ENCODE peak calls at places on chromosomes 12 and 14, in nine cellular contexts. F, Q, J, P, G, X, K, A and W are unnamed samples.

GRCh38 chr12:89648211-89648930 is 60.3 kb downstream of the ATP2B1 start:
- DNase-seq in F (no peak), Q (peak; percentile 11), J (no peak), P (peak; percentile 84), G (no peak), X (no peak), K (no peak), A (no peak), W (no peak)

GRCh38 chr12:100267603-100268281 is 765 bp downstream of the SCYL2 start:
- DNase-seq in F (no peak), Q (no peak), J (no peak), P (peak; percentile 39), G (no peak), X (no peak), K (no peak), A (no peak), W (no peak)

GRCh38 chr12:13208533-13209278 is 12.2 kb downstream of the EMP1 start:
- DNase-seq in F (peak; percentile 31), Q (no peak), J (no peak), P (peak; percentile 70), G (no peak), X (no peak), K (no peak), A (no peak), W (no peak)

GRCh38 chr14:79544671-79545070 is 666.6 kb downstream of the DIO2 start:
- DNase-seq in F (no peak), Q (no peak), J (no peak), P (no peak), G (no peak), X (no peak), K (no peak), A (no peak), W (no peak)

GRCh38 chr12:21583587-21583986 is 21.1 kb downstream of the GYS2 start:
- DNase-seq in F (no peak), Q (no peak), J (no peak), P (no peak), G (no peak), X (no peak), K (no peak), A (no peak), W (no peak)

GRCh38 chr12:54052745-54053624 is 650 bp upstream of the HOXC4 start:
- DNase-seq in F (peak; percentile 87), Q (no peak), J (no peak), P (no peak), G (no peak), X (no peak), K (peak; percentile 67), A (no peak), W (no peak)

GRCh38 chr14:51328089-51328941 is 88.3 kb downstream of the TMX1 start:
- DNase-seq in F (peak; percentile 9), Q (peak; percentile 39), J (no peak), P (peak; percentile 11), G (peak; percentile 18), X (no peak), K (no peak), A (no peak), W (no peak)

GRCh38 chr12:40225337-40225983 is 663 bp downstream of the LRRK2 start:
- DNase-seq in F (no peak), Q (no peak), J (no peak), P (no peak), G (no peak), X (no peak), K (no peak), A (no peak), W (no peak)

GRCh38 chr12:76649091-76649490 is 89.5 kb upstream of the OSBPL8 start:
- DNase-seq in F (no peak), Q (no peak), J (no peak), P (no peak), G (no peak), X (no peak), K (no peak), A (no peak), W (no peak)

GRCh38 chr12:115752913-115753726 is 524.4 kb downstream of the MED13L start:
- DNase-seq in F (peak; percentile 54), Q (peak; percentile 84), J (peak; percentile 23), P (peak; percentile 75), G (peak; percentile 48), X (peak; percentile 9), K (peak; percentile 59), A (peak; percentile 56), W (peak; percentile 11)

GRCh38 chr12:92654929-92655328 is 47.9 kb upstream of the PLEKHG7 start:
- DNase-seq in F (no peak), Q (peak; percentile 41), J (no peak), P (no peak), G (no peak), X (no peak), K (no peak), A (no peak), W (no peak)

GRCh38 chr12:85784096-85784720 is 52.0 kb downstream of the RASSF9 start:
- DNase-seq in F (no peak), Q (no peak), J (no peak), P (no peak), G (no peak), X (no peak), K (no peak), A (no peak), W (no peak)

GRCh38 chr12:89135976-89136634 is 216.2 kb downstream of the DUSP6 start:
- DNase-seq in F (no peak), Q (peak; percentile 76), J (no peak), P (no peak), G (peak; percentile 3), X (no peak), K (no peak), A (no peak), W (no peak)